ENCODE peak calls at places on chromosomes 6 and 20, in six cellular contexts. U is CD8-positive, alpha-beta T cell; O is tibial artery; X is hepatocyte; F is body of pancreas; V is prostate gland. P is an unnamed sample. For H3K27me3, the result is how much of the 10 kb centered on the place peaks cover.

GRCh38 chr6:15904651-15905376 is 224.1 kb upstream of the MYLIP start:
- DNase-seq in U (no peak), O (no peak), X (no peak), F (no peak), V (no peak), P (no peak)

GRCh38 chr6:1858191-1858590 is 248.5 kb downstream of the FOXC1 start:
- DNase-seq in U (no peak), O (no peak), X (no peak), F (no peak), V (no peak), P (no peak)

GRCh38 chr6:90583783-90584481 is 2.9 kb downstream of the MAP3K7 start:
- DNase-seq in U (no peak), O (no peak), X (no peak), F (no peak), V (no peak), P (no peak)

GRCh38 chr6:41055149-41055548 is 2.1 kb downstream of the APOBEC2 start:
- DNase-seq in U (no peak), O (no peak), X (no peak), F (no peak), V (no peak), P (no peak)

GRCh38 chr6:111874030-111874425 is 776 bp upstream of the FYN start:
- DNase-seq in U (peak), O (peak), X (no peak), F (no peak), V (no peak), P (peak)

GRCh38 chr6:75130784-75131183 is 75.1 kb downstream of the COL12A1 start:
- DNase-seq in U (no peak), O (peak), X (no peak), F (no peak), V (no peak), P (no peak)

GRCh38 chr20:17499041-17499440 is 32.1 kb downstream of the BFSP1 start:
- DNase-seq in U (no peak), O (no peak), X (no peak), F (no peak), V (no peak), P (no peak)

GRCh38 chr20:51303731-51304670 is 238.5 kb downstream of the NFATC2 start:
- DNase-seq in U (no peak), O (no peak), X (no peak), F (no peak), V (no peak), P (no peak)

GRCh38 chr6:71279321-71279720 is 9.3 kb upstream of the OGFRL1 start:
- DNase-seq in U (no peak), O (no peak), X (no peak), F (no peak), V (no peak), P (no peak)

GRCh38 chr20:5689451-5689850 is 60.8 kb upstream of the SHLD1 start:
- DNase-seq in U (no peak), O (no peak), X (no peak), F (peak), V (no peak), P (no peak)

GRCh38 chr6:135922746-135923145 is 71.2 kb downstream of the PDE7B start:
- DNase-seq in U (no peak), O (no peak), X (peak), F (no peak), V (no peak), P (no peak)

GRCh38 chr20:44702776-44703175 is 12.4 kb upstream of the CCN5 start:
- DNase-seq in U (no peak), O (peak), X (peak), F (peak), V (no peak), P (no peak)

GRCh38 chr6:126087456-126087855 is 101.1 kb downstream of the TRMT11 start:
- DNase-seq in U (no peak), O (no peak), X (no peak), F (no peak), V (no peak), P (no peak)

GRCh38 chr20:22495172-22495571 is 89.2 kb downstream of the FOXA2 start:
- DNase-seq in U (no peak), O (no peak), X (no peak), F (no peak), V (no peak), P (no peak)

GRCh38 chr6:143691155-143691554 is 13.4 kb downstream of the PHACTR2 start:
- DNase-seq in U (no peak), O (no peak), X (no peak), F (no peak), V (no peak), P (no peak)

GRCh38 chr6:2877960-2878359 is 25.1 kb downstream of the SERPINB9 start:
- DNase-seq in U (no peak), O (no peak), X (no peak), F (no peak), V (no peak), P (no peak)

GRCh38 chr6:155273438-155273837 is 9.6 kb downstream of the CLDN20 start:
- DNase-seq in U (no peak), O (no peak), X (peak), F (no peak), V (no peak), P (no peak)

GRCh38 chr6:150409576-150410066 is 40.8 kb downstream of the IYD start:
- DNase-seq in U (no peak), O (peak), X (peak), F (peak), V (no peak), P (no peak)

GRCh38 chr6:142395768-142396231 is 94.0 kb downstream of the ADGRG6 start:
- DNase-seq in U (no peak), O (no peak), X (no peak), F (no peak), V (no peak), P (no peak)

GRCh38 chr6:46909371-46909770 is 12.4 kb downstream of the ADGRF5 start:
- DNase-seq in U (no peak), O (no peak), X (no peak), F (no peak), V (no peak), P (no peak)

GRCh38 chr20:41001497-41001896 is 27.1 kb upstream of the TOP1 start:
- DNase-seq in U (no peak), O (no peak), X (no peak), F (no peak), V (no peak), P (no peak)

GRCh38 chr20:542777-543368 is 717 bp downstream of the CSNK2A1 start:
- DNase-seq in U (peak), O (no peak), X (peak), F (peak), V (no peak), P (no peak)

GRCh38 chr20:1184638-1185315 is at the start of gene TMEM74B:
- DNase-seq in U (no peak), O (no peak), X (peak), F (no peak), V (no peak), P (no peak)

GRCh38 chr20:19976595-19977372 is 40.4 kb upstream of the NAA20 start:
- DNase-seq in U (no peak), O (peak), X (peak), F (peak), V (peak), P (no peak)

GRCh38 chr6:129598244-129599187 is 111.5 kb downstream of the ARHGAP18 start:
- DNase-seq in U (no peak), O (no peak), X (peak), F (peak), V (peak), P (no peak)

GRCh38 chr20:36861875-36862801 is 13.8 kb upstream of the TLDC2 start:
- DNase-seq in U (no peak), O (peak), X (peak), F (peak), V (peak), P (no peak)

GRCh38 chr6:7469696-7470095 is 71.8 kb upstream of the DSP start:
- DNase-seq in U (no peak), O (no peak), X (no peak), F (no peak), V (no peak), P (no peak)

GRCh38 chr6:7467007-7467897 is 74.2 kb upstream of the DSP start:
- DNase-seq in U (no peak), O (no peak), X (peak), F (peak), V (no peak), P (no peak)

GRCh38 chr6:7468382-7469081 is 72.9 kb upstream of the DSP start:
- DNase-seq in U (no peak), O (no peak), X (peak), F (peak), V (no peak), P (no peak)

GRCh38 chr6:7461416-7461815 is 71.8 kb downstream of the RIOK1 start:
- DNase-seq in U (no peak), O (no peak), X (no peak), F (no peak), V (no peak), P (no peak)

DNA sequence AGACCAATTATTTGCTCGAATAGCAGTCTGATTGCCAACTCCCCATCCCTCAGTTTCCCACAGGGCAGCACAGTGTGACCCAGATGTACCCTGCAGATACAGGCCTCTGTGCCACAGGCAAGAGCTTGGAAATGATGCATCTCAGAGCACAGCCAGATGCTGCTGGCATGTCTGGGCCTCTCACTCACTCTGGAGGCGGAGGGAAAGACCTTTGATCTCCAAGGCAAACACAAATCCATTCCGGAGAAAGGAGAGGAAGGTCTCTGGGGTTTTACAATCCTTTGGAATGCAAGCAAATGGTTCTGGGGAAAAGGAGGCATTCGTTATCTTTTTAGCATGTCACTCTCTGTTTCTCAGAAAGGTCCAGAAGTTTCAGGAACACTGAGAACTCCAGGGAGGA is 74.2 kb downstream of the RIOK1 start:
- DNase-seq in U (no peak), O (no peak), X (peak), F (no peak), V (no peak), P (no peak)
- TF ChIP-seq CTCF in U (no peak), O (no peak), X (no peak), F (no peak), V (no peak), P (no peak)

GRCh38 chr6:10400330-10400729 is 14.5 kb downstream of the TFAP2A start:
- DNase-seq in U (no peak), O (no peak), X (no peak), F (no peak), V (peak), P (no peak)
- H3K27me3 ChIP-seq in U (under half), O (under half), X (half or more), F (under half), V (under half), P (half or more)

GRCh38 chr20:63943007-63943807 is 13.0 kb downstream of the UCKL1 start:
- DNase-seq in U (no peak), O (no peak), X (no peak), F (no peak), V (no peak), P (no peak)
- H3K27ac ChIP-seq in U (no peak), O (no peak), X (no peak), F (no peak), V (peak), P (no peak)

GRCh38 chr20:34283844-34284243 is 19.3 kb downstream of the AHCY start:
- DNase-seq in U (no peak), O (no peak), X (no peak), F (no peak), V (no peak), P (no peak)

GRCh38 chr20:34285450-34285849 is 17.7 kb downstream of the AHCY start:
- DNase-seq in U (no peak), O (no peak), X (no peak), F (no peak), V (no peak), P (no peak)

DNA sequence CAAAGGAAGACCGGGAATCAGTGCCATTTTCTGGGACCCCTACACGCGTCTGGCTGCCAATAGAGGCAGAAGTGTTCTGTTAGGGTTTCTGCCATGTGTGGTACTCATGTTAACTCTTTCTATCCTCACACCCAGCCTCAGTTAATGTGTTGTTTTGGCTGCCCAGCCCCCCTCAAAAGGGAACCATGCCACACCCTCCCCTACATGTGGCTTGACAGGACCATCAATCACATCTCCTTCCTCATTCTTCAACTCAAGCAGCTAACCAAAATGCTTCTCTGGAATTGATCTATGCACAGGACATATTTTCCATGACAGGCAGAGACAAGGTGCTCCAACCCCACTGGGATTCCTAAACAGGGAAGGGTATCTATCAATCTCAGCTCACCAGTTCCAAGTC is 22.0 kb downstream of the AHCY start:
- DNase-seq in U (no peak), O (no peak), X (no peak), F (no peak), V (no peak), P (no peak)
- TF ChIP-seq CTCF in U (no peak), O (no peak), X (no peak), F (no peak), V (no peak), P (no peak)

GRCh38 chr20:21100590-21101452 is 5.3 kb downstream of the LINC00237 start:
- DNase-seq in U (no peak), O (no peak), X (no peak), F (no peak), V (no peak), P (no peak)
- H3K27me3 ChIP-seq in U (half or more), O (under half), X (half or more), F (under half), V (half or more), P (half or more)

DNA sequence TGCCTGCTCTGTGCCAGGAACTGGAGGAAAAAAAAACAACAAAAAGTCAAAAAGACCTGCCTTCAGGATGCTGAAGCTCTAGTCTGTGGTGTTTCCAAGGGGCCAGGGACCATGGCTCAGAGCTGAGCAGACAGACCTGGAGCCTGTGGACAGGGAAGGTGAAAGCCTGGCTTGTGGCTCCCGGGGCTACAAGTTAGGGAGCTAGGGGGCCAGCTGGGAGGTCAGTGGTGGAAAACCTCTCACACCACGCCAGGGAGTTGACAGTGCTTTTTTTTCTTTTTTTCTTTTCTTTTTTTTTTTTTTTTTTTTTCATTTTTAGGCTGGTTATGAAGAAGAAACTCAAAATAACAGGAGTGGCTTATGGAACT is 1.2 kb upstream of the NPEPL1 start:
- DNase-seq in U (peak), O (no peak), X (no peak), F (no peak), V (no peak), P (no peak)
- H3K27ac ChIP-seq in U (no peak), O (peak), X (peak), F (no peak), V (peak), P (no peak)

DNA sequence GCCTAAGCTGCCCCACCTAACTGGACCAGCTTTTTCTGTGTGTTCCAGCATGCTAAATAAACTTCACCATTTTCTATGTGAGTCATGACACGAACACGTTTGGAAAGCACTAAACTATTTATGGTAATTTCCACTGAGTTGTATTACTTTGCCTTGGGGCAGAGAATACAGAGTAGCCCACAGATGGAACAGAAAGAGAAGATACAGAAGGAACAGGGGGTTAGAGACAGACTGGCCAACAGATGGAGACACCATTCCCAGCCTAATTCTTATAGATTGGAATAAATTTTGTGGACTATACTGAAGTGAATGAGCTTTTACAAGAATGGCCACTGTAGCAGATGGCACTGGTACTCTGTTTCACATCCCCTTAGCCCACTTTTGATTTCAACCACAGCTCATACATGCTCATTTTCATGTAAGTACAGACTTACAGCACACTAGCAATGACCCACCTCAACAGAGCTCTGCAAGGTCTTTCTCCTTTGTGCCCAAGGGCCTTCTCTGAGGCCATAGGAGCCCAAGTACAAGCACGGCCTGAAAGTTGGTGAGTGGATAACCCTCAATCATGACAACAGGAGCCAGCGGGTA is 13.1 kb upstream of the NT5DC1 start:
- DNase-seq in U (no peak), O (no peak), X (peak), F (no peak), V (no peak), P (no peak)
- TF ChIP-seq CTCF in U (no peak), O (no peak), X (no peak), F (no peak), V (no peak), P (no peak)

P was measured in CD4-positive, alpha-beta T cell.